ENCODE peak calls at places on chromosomes 4 and X, in nine cellular contexts. K, F, Y, M, O, P, S, G and C are unnamed samples.

GRCh38 chrX:136736690-136737089 is 44.0 kb downstream of the ARHGEF6 start:
- DNase-seq in K (no peak), F (no peak), Y (no peak), M (no peak), O (no peak), P (no peak), S (no peak), G (no peak), C (no peak)

GRCh38 chr4:173522874-173523395 is 7.1 kb downstream of the HAND2 start:
- DNase-seq in K (no peak), F (no peak), Y (no peak), M (no peak), O (no peak), P (no peak), S (no peak), G (peak; percentile 39), C (no peak)

GRCh38 chr4:173171098-173171497 is 2.5 kb downstream of the GALNT7 start:
- DNase-seq in K (no peak), F (no peak), Y (no peak), M (no peak), O (no peak), P (no peak), S (peak; percentile 61), G (no peak), C (no peak)

GRCh38 chr4:89101256-89102161 is 9.8 kb upstream of the TIGD2 start:
- DNase-seq in K (no peak), F (peak; percentile 59), Y (no peak), M (no peak), O (no peak), P (no peak), S (no peak), G (no peak), C (no peak)

GRCh38 chrX:150926304-150926703 is 27.8 kb upstream of the CD99L2 start:
- DNase-seq in K (no peak), F (no peak), Y (no peak), M (no peak), O (no peak), P (no peak), S (no peak), G (no peak), C (no peak)

GRCh38 chr4:151801547-151802516 is 41.0 kb upstream of the GATB start:
- DNase-seq in K (no peak), F (no peak), Y (peak; percentile 37), M (peak; percentile 61), O (peak; percentile 58), P (peak; percentile 38), S (peak; percentile 70), G (no peak), C (peak; percentile 39)

GRCh38 chr4:4763815-4764202 is 95.7 kb upstream of the MSX1 start:
- DNase-seq in K (no peak), F (no peak), Y (no peak), M (no peak), O (no peak), P (peak; percentile 11), S (no peak), G (no peak), C (no peak)

GRCh38 chr4:101337688-101338087 is 9.6 kb downstream of the PPP3CA start:
- DNase-seq in K (no peak), F (no peak), Y (no peak), M (no peak), O (no peak), P (peak; percentile 60), S (no peak), G (no peak), C (no peak)

GRCh38 chr4:169398294-169398693 is 127.5 kb upstream of the SH3RF1 start:
- DNase-seq in K (no peak), F (no peak), Y (no peak), M (no peak), O (no peak), P (no peak), S (no peak), G (no peak), C (no peak)

GRCh38 chr4:95636061-95636460 is 87.3 kb upstream of the UNC5C start:
- DNase-seq in K (no peak), F (no peak), Y (no peak), M (no peak), O (no peak), P (no peak), S (no peak), G (no peak), C (no peak)

GRCh38 chrX:49167740-49168108 is 4.0 kb upstream of the PLP2 start:
- DNase-seq in K (no peak), F (no peak), Y (no peak), M (no peak), O (no peak), P (no peak), S (no peak), G (no peak), C (no peak)
- H3K27me3 ChIP-seq in K (no peaks in the 10 kb centered on the region), F (no peaks in the 10 kb centered on the region), Y (no peaks in the 10 kb centered on the region), M (no peaks in the 10 kb centered on the region), O (no peaks in the 10 kb centered on the region), P (no peaks in the 10 kb centered on the region), S (no peaks in the 10 kb centered on the region), G (no peaks in the 10 kb centered on the region), C (no peaks in the 10 kb centered on the region)

GRCh38 chrX:112536544-112536943 is 143.2 kb downstream of the LHFPL1 start:
- DNase-seq in K (no peak), F (no peak), Y (no peak), M (no peak), O (no peak), P (no peak), S (peak; percentile 91), G (no peak), C (no peak)
- H3K4me3 ChIP-seq in K (no peak overlapping the region), F (no peak overlapping the region), Y (no peak overlapping the region), M (no peak overlapping the region), O (no peak overlapping the region), P (no peak overlapping the region), S (no peak overlapping the region), G (no peak overlapping the region), C (no peak overlapping the region)

GRCh38 chr4:8087921-8088495 is 70.6 kb downstream of the ABLIM2 start:
- DNase-seq in K (no peak), F (no peak), Y (no peak), M (no peak), O (no peak), P (no peak), S (no peak), G (no peak), C (no peak)

GRCh38 chr4:8086751-8087445 is 71.7 kb downstream of the ABLIM2 start:
- DNase-seq in K (no peak), F (no peak), Y (no peak), M (no peak), O (no peak), P (no peak), S (no peak), G (no peak), C (no peak)

GRCh38 chr4:8084712-8085490 is 73.7 kb downstream of the ABLIM2 start:
- DNase-seq in K (no peak), F (no peak), Y (no peak), M (no peak), O (no peak), P (no peak), S (no peak), G (no peak), C (no peak)

GRCh38 chr4:8084031-8084660 is 74.5 kb downstream of the ABLIM2 start:
- DNase-seq in K (no peak), F (no peak), Y (no peak), M (no peak), O (no peak), P (no peak), S (no peak), G (no peak), C (no peak)

DNA sequence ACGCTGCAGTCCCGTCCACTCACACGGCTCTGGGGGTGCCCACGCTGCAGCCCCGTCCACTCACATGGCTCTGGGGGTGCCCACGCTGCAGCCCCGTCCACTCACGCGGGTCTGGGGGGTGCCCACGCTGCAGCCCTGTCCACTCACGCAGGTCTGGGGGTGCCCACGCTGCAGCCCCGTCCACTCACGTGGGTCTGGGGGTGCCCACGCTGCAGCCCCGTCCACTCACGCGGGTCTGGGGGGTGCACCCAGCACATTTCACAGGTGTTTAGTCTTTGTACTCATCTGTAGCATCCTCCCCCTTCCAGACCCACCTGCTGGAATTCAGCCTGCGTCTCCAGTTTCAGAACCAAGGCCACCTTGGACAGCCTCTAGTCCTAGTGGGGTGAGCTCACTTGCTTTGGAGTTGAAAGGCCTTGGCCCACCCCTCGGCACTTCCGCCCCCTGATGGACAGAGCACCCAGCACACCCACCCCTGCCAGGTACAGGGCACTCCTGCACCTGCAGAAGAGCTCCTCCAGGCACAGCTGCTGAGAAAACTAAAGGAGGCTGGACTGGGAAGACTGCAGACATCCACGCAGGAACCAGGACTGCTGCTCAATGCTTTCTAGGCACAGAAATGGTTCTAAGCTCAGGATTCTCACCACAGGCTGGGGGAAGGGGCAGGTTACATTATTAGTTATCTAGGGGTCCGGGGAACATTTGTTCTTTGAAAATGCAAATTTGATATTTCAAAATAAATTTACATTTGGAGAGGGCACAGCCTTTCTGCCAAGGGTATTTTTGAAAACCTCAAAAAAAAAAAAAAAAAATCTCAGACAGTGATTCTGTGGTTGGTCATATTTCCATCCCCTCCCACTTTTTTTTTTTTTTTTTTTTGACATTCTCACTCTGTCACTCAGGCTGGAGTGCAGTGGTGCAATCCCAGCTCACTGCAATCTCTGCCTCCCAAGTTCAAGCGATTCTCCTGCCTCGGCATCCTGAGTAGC is 72.8 kb downstream of the ABLIM2 start:
- DNase-seq in K (no peak), F (no peak), Y (no peak), M (no peak), O (no peak), P (no peak), S (peak; percentile 42), G (no peak), C (no peak)
- H3K27me3 ChIP-seq in K (no peaks in the 10 kb centered on the region), F (no peaks in the 10 kb centered on the region), Y (no peaks in the 10 kb centered on the region), M (no peaks in the 10 kb centered on the region), O (no peaks in the 10 kb centered on the region), P (peaks cover 3% of the 10 kb centered on the region), S (no peaks in the 10 kb centered on the region), G (no peaks in the 10 kb centered on the region), C (no peaks in the 10 kb centered on the region)

GRCh38 chr4:2412885-2413716 is 5.3 kb downstream of the ZFYVE28 start:
- DNase-seq in K (peak; percentile 90), F (peak; percentile 93), Y (peak; percentile 85), M (peak; percentile 88), O (peak; percentile 90), P (peak; percentile 76), S (peak; percentile 98), G (peak; percentile 76), C (peak; percentile 79)
- H3K4me3 ChIP-seq in K (peak overlapping the region; percentile 15), F (peak overlapping the region; percentile 61), Y (peak overlapping the region; percentile 48), M (peak overlapping the region; percentile 38), O (peak overlapping the region; percentile 21), P (peak overlapping the region; percentile 31), S (no peak overlapping the region), G (peak overlapping the region; percentile 54), C (no peak overlapping the region)